ENCODE peak calls at places on chromosome 10, in seven cellular contexts. Y, T, E, H, C, X and F are unnamed samples.

GRCh38 chr10:15374561-15374960 is 3.5 kb upstream of the FAM171A1 start:
- DNase-seq in Y (no peak), T (no peak), E (no peak), H (no peak), C (no peak), X (no peak), F (no peak)

GRCh38 chr10:51527806-51528205 is 171.6 kb downstream of the CSTF2T start:
- DNase-seq in Y (no peak), T (no peak), E (no peak), H (no peak), C (no peak), X (no peak), F (no peak)

GRCh38 chr10:92175164-92175563 is 115.7 kb downstream of the CPEB3 start:
- DNase-seq in Y (no peak), T (no peak), E (no peak), H (no peak), C (no peak), X (no peak), F (no peak)

GRCh38 chr10:102775973-102776669 is 32.4 kb downstream of the WBP1L start:
- DNase-seq in Y (no peak), T (no peak), E (peak), H (no peak), C (peak), X (peak), F (peak)

GRCh38 chr10:130648807-130649206 is 512.6 kb downstream of the GLRX3 start:
- DNase-seq in Y (no peak), T (no peak), E (no peak), H (no peak), C (no peak), X (no peak), F (no peak)

GRCh38 chr10:104938031-104938430 is 296.9 kb downstream of the SORCS3 start:
- DNase-seq in Y (no peak), T (no peak), E (no peak), H (no peak), C (no peak), X (no peak), F (no peak)

GRCh38 chr10:84613336-84614021 is 285.1 kb downstream of the CCSER2 start:
- DNase-seq in Y (peak), T (no peak), E (peak), H (peak), C (peak), X (peak), F (peak)

GRCh38 chr10:19719320-19719719 is 96.9 kb upstream of the PLXDC2 start:
- DNase-seq in Y (no peak), T (no peak), E (no peak), H (no peak), C (no peak), X (no peak), F (no peak)

GRCh38 chr10:14374745-14375445 is 44.2 kb upstream of the FRMD4A start:
- DNase-seq in Y (no peak), T (no peak), E (no peak), H (no peak), C (no peak), X (no peak), F (no peak)

GRCh38 chr10:5396545-5396944 is 8.1 kb downstream of the TUBAL3 start:
- DNase-seq in Y (no peak), T (no peak), E (no peak), H (no peak), C (no peak), X (no peak), F (no peak)

GRCh38 chr10:80590585-80591125 is 53.0 kb downstream of the SH2D4B start:
- DNase-seq in Y (no peak), T (no peak), E (no peak), H (no peak), C (no peak), X (no peak), F (no peak)

GRCh38 chr10:79243211-79244067 is 103.8 kb upstream of the PPIF start:
- DNase-seq in Y (no peak), T (no peak), E (no peak), H (no peak), C (peak), X (no peak), F (peak)

GRCh38 chr10:102564209-102564834 is 60.5 kb downstream of the SUFU start:
- DNase-seq in Y (no peak), T (peak), E (no peak), H (no peak), C (no peak), X (no peak), F (no peak)

GRCh38 chr10:103856497-103857175 is 1.3 kb upstream of the SH3PXD2A start:
- DNase-seq in Y (no peak), T (no peak), E (peak), H (no peak), C (no peak), X (no peak), F (no peak)
- TF ChIP-seq JUND in Y (no peak), T (no peak), E (no peak), H (no peak), C (no peak), X (no peak), F (no peak)

DNA sequence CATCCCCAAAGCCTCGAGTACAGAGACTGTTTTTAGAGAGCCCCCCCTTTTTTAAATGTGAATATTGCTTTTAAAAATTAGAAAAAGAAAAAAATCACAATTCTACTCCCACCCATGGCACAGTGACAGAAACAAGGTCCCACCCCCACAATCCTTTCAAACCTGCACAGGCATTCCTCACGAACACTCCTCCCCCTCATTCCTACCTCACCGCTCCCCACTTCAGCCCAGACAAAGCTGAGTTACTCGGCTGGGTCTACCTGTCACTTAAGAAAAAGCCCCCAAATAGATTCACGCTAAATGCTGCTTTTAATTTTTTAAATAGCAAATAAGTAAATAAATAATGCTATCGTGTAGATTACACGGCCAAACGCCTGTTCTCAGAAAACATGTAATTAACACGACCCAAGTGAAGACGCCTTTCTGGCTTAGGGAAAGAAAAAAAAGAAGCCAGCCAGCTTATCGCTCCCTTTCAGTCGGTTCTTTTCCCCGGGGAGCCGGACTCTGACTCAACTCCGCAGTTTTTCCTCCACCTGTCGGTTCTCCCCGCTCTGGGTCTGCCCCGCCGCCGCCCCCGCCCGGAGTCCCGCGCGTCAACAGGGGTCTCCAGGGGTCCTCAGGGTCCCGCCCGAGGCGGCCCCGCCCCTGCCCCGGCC is 724 bp downstream of the MPP7 start:
- DNase-seq in Y (no peak), T (no peak), E (no peak), H (no peak), C (no peak), X (peak), F (peak)
- TF ChIP-seq JUND in Y (no peak), T (no peak), E (no peak), H (no peak), C (no peak), X (no peak), F (no peak)

GRCh38 chr10:7195118-7195517 is 215.7 kb downstream of the SFMBT2 start:
- DNase-seq in Y (no peak), T (no peak), E (no peak), H (no peak), C (no peak), X (no peak), F (no peak)

GRCh38 chr10:7194571-7194970 is 216.3 kb downstream of the SFMBT2 start:
- DNase-seq in Y (no peak), T (no peak), E (no peak), H (no peak), C (no peak), X (no peak), F (no peak)

GRCh38 chr10:7196284-7196683 is 214.6 kb downstream of the SFMBT2 start:
- DNase-seq in Y (no peak), T (no peak), E (no peak), H (no peak), C (no peak), X (no peak), F (no peak)

GRCh38 chr10:7202804-7203203 is 208.0 kb downstream of the SFMBT2 start:
- DNase-seq in Y (no peak), T (no peak), E (no peak), H (no peak), C (no peak), X (no peak), F (peak)

GRCh38 chr10:7199152-7199760 is 211.6 kb downstream of the SFMBT2 start:
- DNase-seq in Y (no peak), T (no peak), E (no peak), H (no peak), C (no peak), X (no peak), F (no peak)
- TF ChIP-seq JUND in Y (no peak), T (no peak), E (no peak), H (no peak), C (no peak), X (no peak), F (no peak)

GRCh38 chr10:107544706-107545520 is 380.4 kb upstream of the SORCS1 start:
- DNase-seq in Y (no peak), T (no peak), E (no peak), H (no peak), C (peak), X (no peak), F (peak)

GRCh38 chr10:107545717-107546116 is 381.2 kb upstream of the SORCS1 start:
- DNase-seq in Y (no peak), T (no peak), E (no peak), H (no peak), C (peak), X (no peak), F (peak)

GRCh38 chr10:107542016-107542415 is 377.5 kb upstream of the SORCS1 start:
- DNase-seq in Y (no peak), T (no peak), E (no peak), H (no peak), C (no peak), X (no peak), F (no peak)

GRCh38 chr10:107542607-107543006 is 378.1 kb upstream of the SORCS1 start:
- DNase-seq in Y (no peak), T (no peak), E (no peak), H (no peak), C (no peak), X (no peak), F (no peak)

GRCh38 chr10:107540981-107541380 is 376.5 kb upstream of the SORCS1 start:
- DNase-seq in Y (no peak), T (no peak), E (no peak), H (no peak), C (no peak), X (no peak), F (no peak)
- TF ChIP-seq JUND in Y (no peak), T (no peak), E (no peak), H (no peak), C (no peak), X (no peak), F (no peak)

GRCh38 chr10:60425392-60426110 is 35.9 kb upstream of the ANK3 start:
- DNase-seq in Y (no peak), T (no peak), E (no peak), H (no peak), C (no peak), X (no peak), F (no peak)
- TF ChIP-seq JUND in Y (no peak), T (no peak), E (no peak), H (no peak), C (peak), X (no peak), F (no peak)

DNA sequence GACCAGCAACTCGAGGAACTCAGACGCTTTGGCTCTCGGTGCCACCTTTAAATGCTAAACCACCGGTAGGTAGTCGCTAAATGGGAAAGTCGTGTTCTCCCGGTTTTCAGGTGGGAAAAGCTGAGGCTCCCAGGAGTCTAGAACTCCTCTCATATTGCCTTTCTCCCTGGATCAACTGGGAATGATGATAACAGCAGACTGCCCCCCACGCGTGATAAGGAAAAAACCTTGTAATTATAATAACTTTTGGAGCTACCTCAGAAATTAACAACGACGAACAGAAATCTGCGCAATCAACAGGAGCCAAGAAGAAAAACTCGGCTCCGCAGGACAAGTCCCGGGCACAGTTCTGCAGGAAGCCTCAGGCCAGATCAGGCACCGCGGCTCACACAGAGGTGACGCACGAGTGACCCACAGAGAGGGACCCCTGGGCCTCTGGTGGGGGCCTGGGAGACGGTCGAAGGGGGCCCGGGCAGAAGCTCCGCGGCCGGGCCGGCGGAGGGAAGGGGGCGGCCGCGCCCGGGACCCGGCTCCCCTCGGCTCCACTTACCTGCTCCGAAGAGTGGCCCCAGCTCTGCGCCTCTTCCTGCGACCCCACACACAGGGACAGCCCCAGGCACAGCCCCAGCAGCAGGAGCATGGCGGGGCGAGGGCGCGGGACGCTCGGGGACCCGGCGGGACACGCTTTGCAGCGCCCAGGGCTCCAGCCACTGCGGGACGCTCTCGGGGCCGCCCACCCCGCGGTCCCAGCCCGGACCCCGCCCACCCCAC is at the start of gene ITIH5:
- DNase-seq in Y (no peak), T (no peak), E (no peak), H (no peak), C (peak), X (peak), F (no peak)
- TF ChIP-seq JUND in Y (no peak), T (no peak), E (no peak), H (no peak), C (no peak), X (no peak), F (no peak)

DNA sequence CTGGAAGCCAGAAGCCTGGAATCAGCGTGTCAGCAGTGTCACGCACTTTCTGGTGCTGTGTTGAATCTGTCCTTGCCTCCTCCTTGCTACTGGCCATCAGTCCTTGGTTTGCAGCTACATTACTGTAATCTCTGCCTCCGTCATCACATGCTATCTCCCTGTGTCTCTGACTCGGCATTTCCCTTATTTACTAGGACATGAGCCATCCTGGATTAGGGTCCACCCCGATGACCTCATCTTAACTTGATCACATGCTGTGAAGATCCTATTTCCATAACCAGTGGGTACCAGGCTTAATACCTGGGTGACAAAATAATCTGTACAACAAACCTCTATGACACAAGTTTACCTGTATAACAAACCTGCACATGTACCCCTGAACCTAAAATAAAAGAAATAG is 518.0 kb upstream of the KLF6 start:
- DNase-seq in Y (no peak), T (no peak), E (no peak), H (no peak), C (no peak), X (no peak), F (no peak)
- TF ChIP-seq JUND in Y (no peak), T (no peak), E (no peak), H (no peak), C (no peak), X (peak), F (no peak)

GRCh38 chr10:60382946-60383681 is 6.6 kb downstream of the ANK3 start:
- DNase-seq in Y (no peak), T (no peak), E (no peak), H (no peak), C (no peak), X (no peak), F (peak)
- TF ChIP-seq JUND in Y (no peak), T (no peak), E (no peak), H (no peak), C (no peak), X (no peak), F (no peak)

GRCh38 chr10:70603439-70603778 is 868 bp upstream of the PRF1 start:
- DNase-seq in Y (no peak), T (no peak), E (no peak), H (no peak), C (no peak), X (no peak), F (no peak)
- TF ChIP-seq JUND in Y (no peak), T (no peak), E (no peak), H (no peak), C (no peak), X (no peak), F (no peak)

DNA sequence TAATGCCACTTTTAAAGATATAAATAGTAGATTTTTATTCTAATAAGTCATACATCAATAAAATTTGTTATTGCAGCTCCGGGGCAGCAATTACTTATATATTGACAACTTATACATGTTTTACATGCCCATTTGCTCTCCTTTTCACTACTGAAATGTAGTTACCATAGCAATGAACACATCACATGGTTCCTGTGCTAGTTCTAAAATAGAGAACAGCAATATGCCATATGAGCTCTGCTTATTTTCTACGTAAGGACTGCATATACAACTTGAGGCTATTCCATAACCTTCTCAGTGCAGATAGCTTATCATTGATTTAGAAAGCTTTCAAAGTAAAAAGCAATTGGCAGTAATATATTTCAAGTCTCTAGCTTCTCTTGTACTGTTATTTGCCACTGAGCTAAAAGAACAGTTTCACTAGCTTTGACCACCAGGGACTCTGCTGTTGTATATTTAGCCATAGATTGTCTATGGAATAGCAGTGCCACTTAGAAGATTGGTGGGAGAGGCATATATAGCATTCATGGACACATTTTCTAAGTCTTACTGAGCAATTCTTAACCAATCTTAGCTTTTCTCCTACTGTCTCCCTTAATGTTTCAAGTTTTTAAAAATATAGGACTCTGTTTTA is 270.2 kb upstream of the KAT6B start:
- DNase-seq in Y (no peak), T (no peak), E (no peak), H (no peak), C (no peak), X (no peak), F (no peak)
- TF ChIP-seq JUND in Y (no peak), T (no peak), E (no peak), H (no peak), C (no peak), X (no peak), F (no peak)